ENCODE peak calls at places on chromosome 6, in five cellular contexts. T, C, U, Q and Y are unnamed samples.

GRCh38 chr6:110357696-110358535 is at the start of gene METTL24:
- DNase-seq in U (peak), C (no peak), T (no peak), Q (no peak), Y (no peak)

GRCh38 chr6:157962601-157963084 is 19.0 kb upstream of the SYNJ2 start:
- DNase-seq in C (no peak), Q (peak), T (no peak), U (no peak), Y (no peak)

GRCh38 chr6:1987640-1988039 is 257.8 kb downstream of the GMDS start:
- DNase-seq in U (no peak), C (no peak), Q (peak), T (no peak), Y (no peak)

GRCh38 chr6:74654296-74654695 is 551.6 kb downstream of the COL12A1 start:
- DNase-seq in C (no peak), T (no peak), Q (no peak), U (no peak), Y (no peak)

GRCh38 chr6:14964486-14964885 is 281.4 kb upstream of the JARID2 start:
- DNase-seq in U (no peak), T (no peak), C (no peak), Q (no peak), Y (no peak)

GRCh38 chr6:1197309-1197708 is 114.6 kb upstream of the FOXQ1 start:
- DNase-seq in U (no peak), Q (no peak), C (no peak), T (no peak), Y (no peak)

GRCh38 chr6:16698988-16699868 is 62.0 kb downstream of the ATXN1 start:
- DNase-seq in T (no peak), U (no peak), C (no peak), Q (no peak), Y (no peak)

GRCh38 chr6:118588626-118589025 is 40.5 kb downstream of the PLN start:
- DNase-seq in C (no peak), T (no peak), U (no peak), Q (peak), Y (no peak)

GRCh38 chr6:3045369-3045768 is 22.9 kb upstream of the RIPK1 start:
- DNase-seq in C (no peak), U (peak), T (no peak), Q (no peak), Y (no peak)

GRCh38 chr6:63597142-63598000 is 25.1 kb downstream of the LOC128125822 start:
- DNase-seq in T (no peak), U (no peak), Q (no peak), C (no peak), Y (no peak)

GRCh38 chr6:45661667-45662066 is 283.9 kb upstream of the SUPT3H start:
- DNase-seq in C (no peak), U (no peak), Q (peak), T (no peak), Y (no peak)

GRCh38 chr6:43378631-43379030 is 9.2 kb upstream of the ZNF318 start:
- DNase-seq in U (no peak), C (no peak), Q (no peak), T (no peak), Y (no peak)